ENCODE peak calls at places on chromosomes 3 and 15, in nine cellular contexts. D, L, X, J, N, Z, E, O and M are unnamed samples.

GRCh38 chr3:110419571-110419970 is 652.0 kb upstream of the NECTIN3 start:
- DNase-seq in N (no peak), E (no peak), X (no peak), J (peak; percentile 57), O (no peak), Z (no peak), D (peak; percentile 47), L (peak; percentile 36), M (peak; percentile 8)

GRCh38 chr3:150063237-150063636 is 92.5 kb upstream of the PFN2 start:
- DNase-seq in L (no peak), E (no peak), X (no peak), D (no peak), N (no peak), J (no peak), Z (no peak), O (no peak), M (no peak)

GRCh38 chr3:143918848-143919247 is 52.8 kb upstream of the DIPK2A start:
- DNase-seq in D (no peak), N (no peak), Z (no peak), L (no peak), O (no peak), E (no peak), J (no peak), X (no peak), M (no peak)

GRCh38 chr3:191136347-191136746 is 62.7 kb upstream of the OSTN start:
- DNase-seq in Z (no peak), D (peak; percentile 39), X (peak; percentile 7), J (no peak), N (peak; percentile 14), O (peak; percentile 4), L (peak; percentile 20), E (no peak), M (no peak)

GRCh38 chr3:156332304-156332703 is 211.9 kb downstream of the KCNAB1 start:
- DNase-seq in O (no peak), X (no peak), D (no peak), N (no peak), E (no peak), L (no peak), Z (no peak), J (no peak), M (no peak)

GRCh38 chr3:107065094-107065861 is 312.0 kb upstream of the CCDC54 start:
- DNase-seq in D (peak; percentile 26), E (no peak), X (no peak), L (no peak), O (no peak), J (no peak), Z (no peak), N (no peak), M (no peak)

GRCh38 chr15:92000709-92001108 is 147.2 kb downstream of the SLCO3A1 start:
- DNase-seq in N (no peak), E (no peak), Z (no peak), X (no peak), L (no peak), J (no peak), O (no peak), D (no peak), M (no peak)

GRCh38 chr3:30696403-30696819 is 90.0 kb downstream of the TGFBR2 start:
- DNase-seq in L (no peak), D (peak; percentile 37), J (no peak), Z (no peak), E (no peak), O (no peak), N (no peak), X (peak; percentile 3), M (no peak)

GRCh38 chr3:159532577-159532976 is 456.1 kb upstream of the IL12A start:
- DNase-seq in J (no peak), X (no peak), D (no peak), E (no peak), N (no peak), O (peak; percentile 17), L (no peak), Z (no peak), M (no peak)